ENCODE peak calls at places on chromosomes 2 and 18, in ten cellular contexts. One of them, this sample, is unnamed.
A peak's percentile ranks its signal among the peaks of the same experiment; 100 is the strongest.

GRCh38 chr18:76064998-76065397 is 430.0 kb downstream of the ZNF516 start:
- DNase-seq in activated CD8-positive, alpha-beta T cell treated with anti-CD3 and anti-CD28 coated beads for 36 hours: no peak
- DNase-seq in kidney: no peak
- DNase-seq in RPMI7951: no peak
- DNase-seq in brain microvascular endothelial cell: no peak
- DNase-seq in HFFc6: no peak
- DNase-seq in T-helper 2 cell: no peak
- DNase-seq in caudate nucleus: no peak
- DNase-seq in nucleus accumbens: no peak
- DNase-seq in uterus: no peak
- DNase-seq in this sample: no peak

GRCh38 chr2:31558401-31559295 is 22.1 kb downstream of the SRD5A2 start:
- DNase-seq in activated CD8-positive, alpha-beta T cell treated with anti-CD3 and anti-CD28 coated beads for 36 hours: no peak
- DNase-seq in kidney: no peak
- DNase-seq in RPMI7951: peak; percentile 50
- DNase-seq in brain microvascular endothelial cell: peak; percentile 7
- DNase-seq in HFFc6: peak; percentile 22
- DNase-seq in T-helper 2 cell: no peak
- DNase-seq in caudate nucleus: no peak
- DNase-seq in nucleus accumbens: no peak
- DNase-seq in uterus: no peak
- DNase-seq in this sample: no peak

GRCh38 chr2:10202136-10202535 is 79.6 kb downstream of the RRM2 start:
- DNase-seq in activated CD8-positive, alpha-beta T cell treated with anti-CD3 and anti-CD28 coated beads for 36 hours: no peak
- DNase-seq in kidney: no peak
- DNase-seq in RPMI7951: no peak
- DNase-seq in brain microvascular endothelial cell: no peak
- DNase-seq in HFFc6: no peak
- DNase-seq in T-helper 2 cell: no peak
- DNase-seq in caudate nucleus: no peak
- DNase-seq in nucleus accumbens: no peak
- DNase-seq in uterus: no peak
- DNase-seq in this sample: no peak

GRCh38 chr2:136356111-136357033 is 238.4 kb upstream of the CXCR4 start:
- DNase-seq in activated CD8-positive, alpha-beta T cell treated with anti-CD3 and anti-CD28 coated beads for 36 hours: no peak
- DNase-seq in kidney: no peak
- DNase-seq in RPMI7951: no peak
- DNase-seq in brain microvascular endothelial cell: no peak
- DNase-seq in HFFc6: no peak
- DNase-seq in T-helper 2 cell: no peak
- DNase-seq in caudate nucleus: no peak
- DNase-seq in nucleus accumbens: no peak
- DNase-seq in uterus: no peak
- DNase-seq in this sample: no peak

GRCh38 chr2:35454966-35455638 is 900.5 kb upstream of the CRIM1 start:
- DNase-seq in activated CD8-positive, alpha-beta T cell treated with anti-CD3 and anti-CD28 coated beads for 36 hours: no peak
- DNase-seq in kidney: no peak
- DNase-seq in RPMI7951: peak; percentile 42
- DNase-seq in brain microvascular endothelial cell: peak; percentile 22
- DNase-seq in HFFc6: no peak
- DNase-seq in T-helper 2 cell: no peak
- DNase-seq in caudate nucleus: no peak
- DNase-seq in nucleus accumbens: no peak
- DNase-seq in uterus: no peak
- DNase-seq in this sample: no peak

GRCh38 chr2:237459741-237460174 is 27.3 kb upstream of the MLPH start:
- DNase-seq in activated CD8-positive, alpha-beta T cell treated with anti-CD3 and anti-CD28 coated beads for 36 hours: no peak
- DNase-seq in kidney: no peak
- DNase-seq in RPMI7951: peak; percentile 98
- DNase-seq in brain microvascular endothelial cell: peak; percentile 66
- DNase-seq in HFFc6: peak; percentile 88
- DNase-seq in T-helper 2 cell: no peak
- DNase-seq in caudate nucleus: no peak
- DNase-seq in nucleus accumbens: no peak
- DNase-seq in uterus: no peak
- DNase-seq in this sample: no peak

GRCh38 chr2:62176771-62177170 is 19.1 kb upstream of the B3GNT2 start:
- DNase-seq in activated CD8-positive, alpha-beta T cell treated with anti-CD3 and anti-CD28 coated beads for 36 hours: no peak
- DNase-seq in kidney: no peak
- DNase-seq in RPMI7951: no peak
- DNase-seq in brain microvascular endothelial cell: no peak
- DNase-seq in HFFc6: no peak
- DNase-seq in T-helper 2 cell: no peak
- DNase-seq in caudate nucleus: no peak
- DNase-seq in nucleus accumbens: no peak
- DNase-seq in uterus: no peak
- DNase-seq in this sample: no peak

GRCh38 chr2:37417321-37417720 is 72.9 kb downstream of the QPCT start:
- DNase-seq in activated CD8-positive, alpha-beta T cell treated with anti-CD3 and anti-CD28 coated beads for 36 hours: no peak
- DNase-seq in kidney: no peak
- DNase-seq in RPMI7951: peak; percentile 64
- DNase-seq in brain microvascular endothelial cell: peak; percentile 36
- DNase-seq in HFFc6: peak; percentile 33
- DNase-seq in T-helper 2 cell: no peak
- DNase-seq in caudate nucleus: no peak
- DNase-seq in nucleus accumbens: no peak
- DNase-seq in uterus: no peak
- DNase-seq in this sample: no peak

GRCh38 chr2:154437104-154437503 is 261.4 kb upstream of the KCNJ3 start:
- DNase-seq in activated CD8-positive, alpha-beta T cell treated with anti-CD3 and anti-CD28 coated beads for 36 hours: no peak
- DNase-seq in kidney: no peak
- DNase-seq in RPMI7951: no peak
- DNase-seq in brain microvascular endothelial cell: no peak
- DNase-seq in HFFc6: no peak
- DNase-seq in T-helper 2 cell: no peak
- DNase-seq in caudate nucleus: no peak
- DNase-seq in nucleus accumbens: no peak
- DNase-seq in uterus: no peak
- DNase-seq in this sample: no peak

GRCh38 chr2:121539722-121540469 is 9.2 kb downstream of the RNU4ATAC start:
- DNase-seq in activated CD8-positive, alpha-beta T cell treated with anti-CD3 and anti-CD28 coated beads for 36 hours: no peak
- DNase-seq in kidney: no peak
- DNase-seq in RPMI7951: no peak
- DNase-seq in brain microvascular endothelial cell: no peak
- DNase-seq in HFFc6: peak; percentile 13
- DNase-seq in T-helper 2 cell: no peak
- DNase-seq in caudate nucleus: no peak
- DNase-seq in nucleus accumbens: no peak
- DNase-seq in uterus: no peak
- DNase-seq in this sample: no peak

GRCh38 chr2:11427224-11427623 is 38.7 kb downstream of the E2F6 start:
- DNase-seq in activated CD8-positive, alpha-beta T cell treated with anti-CD3 and anti-CD28 coated beads for 36 hours: no peak
- DNase-seq in kidney: no peak
- DNase-seq in RPMI7951: no peak
- DNase-seq in brain microvascular endothelial cell: no peak
- DNase-seq in HFFc6: no peak
- DNase-seq in T-helper 2 cell: no peak
- DNase-seq in caudate nucleus: no peak
- DNase-seq in nucleus accumbens: no peak
- DNase-seq in uterus: no peak
- DNase-seq in this sample: no peak

This sample was measured in dorsolateral prefrontal cortex.